ENCODE peak calls at places on chromosomes 2 and 18, in four cellular contexts. One of them, this sample, is unnamed. For H3K79me2, the result is how much of the 10 kb centered on the place peaks cover.

GRCh38 chr18:50880108-50880465 is 1.2 kb downstream of the ME2 start:
- DNase-seq in H1: no peak
- DNase-seq in hepatocyte: no peak
- DNase-seq in GM23248: no peak
- DNase-seq in this sample: no peak

GRCh38 chr2:161273038-161273760 is 35.0 kb upstream of the PSMD14 start:
- DNase-seq in H1: no peak
- DNase-seq in hepatocyte: peak
- DNase-seq in GM23248: peak
- DNase-seq in this sample: peak

GRCh38 chr2:227881866-227882517 is 10.6 kb downstream of the DAW1 start:
- DNase-seq in GM23248: peak
- DNase-seq in hepatocyte: no peak
- DNase-seq in H1: no peak
- DNase-seq in this sample: no peak

GRCh38 chr2:86790134-86790827 is 432 bp downstream of the CD8A start:
- DNase-seq in GM23248: peak
- DNase-seq in hepatocyte: peak
- DNase-seq in H1: peak
- DNase-seq in this sample: no peak

GRCh38 chr2:162686336-162686735 is 152.2 kb downstream of the KCNH7 start:
- DNase-seq in H1: no peak
- DNase-seq in GM23248: no peak
- DNase-seq in hepatocyte: no peak
- DNase-seq in this sample: no peak

GRCh38 chr2:95024306-95024880 is 1.1 kb upstream of the MAL start:
- DNase-seq in GM23248: no peak
- DNase-seq in hepatocyte: no peak
- DNase-seq in H1: no peak
- DNase-seq in this sample: no peak

GRCh38 chr2:186256540-186256939 is 229.5 kb upstream of the ZC3H15 start:
- DNase-seq in GM23248: peak
- DNase-seq in H1: no peak
- DNase-seq in hepatocyte: peak
- DNase-seq in this sample: peak

GRCh38 chr2:232372231-232373208 is 6.0 kb upstream of the ALPP start:
- DNase-seq in GM23248: peak
- DNase-seq in hepatocyte: peak
- DNase-seq in H1: no peak
- DNase-seq in this sample: no peak

GRCh38 chr18:3761266-3761665 is 311.3 kb downstream of the TGIF1 start:
- DNase-seq in hepatocyte: no peak
- DNase-seq in H1: no peak
- DNase-seq in GM23248: no peak
- DNase-seq in this sample: no peak

GRCh38 chr2:205463626-205464025 is 218.7 kb upstream of the NRP2 start:
- DNase-seq in hepatocyte: no peak
- DNase-seq in GM23248: no peak
- DNase-seq in H1: no peak
- DNase-seq in this sample: no peak

GRCh38 chr18:51480562-51481261 is 283.2 kb upstream of the MEX3C start:
- DNase-seq in hepatocyte: no peak
- DNase-seq in GM23248: no peak
- DNase-seq in H1: no peak
- DNase-seq in this sample: no peak

GRCh38 chr18:32072321-32072720 is 19.4 kb upstream of the RNF138 start:
- DNase-seq in GM23248: peak
- DNase-seq in hepatocyte: no peak
- DNase-seq in H1: no peak
- DNase-seq in this sample: peak

GRCh38 chr18:21740474-21740723 is 193 bp upstream of the MIB1 start:
- DNase-seq in GM23248: peak
- DNase-seq in H1: no peak
- DNase-seq in hepatocyte: peak
- DNase-seq in this sample: peak

GRCh38 chr2:25672500-25673169 is 742 bp downstream of the DTNB start:
- DNase-seq in H1: peak
- DNase-seq in hepatocyte: peak
- DNase-seq in GM23248: peak
- DNase-seq in this sample: peak

GRCh38 chr2:109447811-109448210 is 166.0 kb downstream of the SEPTIN10 start:
- DNase-seq in GM23248: no peak
- DNase-seq in H1: no peak
- DNase-seq in hepatocyte: no peak
- DNase-seq in this sample: no peak

GRCh38 chr2:69993048-69993565 is 31.7 kb upstream of the ASPRV1 start:
- DNase-seq in H1: no peak
- DNase-seq in GM23248: no peak
- DNase-seq in hepatocyte: no peak
- DNase-seq in this sample: no peak

GRCh38 chr2:57720728-57721627 is 325.6 kb upstream of the VRK2 start:
- DNase-seq in H1: peak
- DNase-seq in hepatocyte: peak
- DNase-seq in GM23248: peak
- DNase-seq in this sample: peak

GRCh38 chr2:239531456-239532304 is 130.9 kb upstream of the HDAC4 start:
- DNase-seq in hepatocyte: no peak
- DNase-seq in GM23248: no peak
- DNase-seq in H1: no peak
- DNase-seq in this sample: no peak

GRCh38 chr2:202171246-202171833 is 67.1 kb downstream of the SUMO1 start:
- DNase-seq in GM23248: peak
- DNase-seq in hepatocyte: peak
- DNase-seq in H1: peak
- DNase-seq in this sample: no peak

GRCh38 chr2:195563857-195564512 is 93.0 kb upstream of the SLC39A10 start:
- DNase-seq in hepatocyte: no peak
- DNase-seq in H1: no peak
- DNase-seq in GM23248: peak
- DNase-seq in this sample: no peak

GRCh38 chr2:200944467-200945394 is 18.7 kb downstream of the ORC2 start:
- DNase-seq in GM23248: peak
- DNase-seq in hepatocyte: peak
- DNase-seq in H1: no peak
- DNase-seq in this sample: peak

GRCh38 chr2:99607454-99607853 is 117.6 kb upstream of the REV1 start:
- DNase-seq in H1: no peak
- DNase-seq in GM23248: no peak
- DNase-seq in hepatocyte: no peak
- DNase-seq in this sample: no peak

GRCh38 chr2:166862582-166863132 is 25.6 kb upstream of the XIRP2 start:
- DNase-seq in hepatocyte: no peak
- DNase-seq in GM23248: no peak
- DNase-seq in H1: no peak
- DNase-seq in this sample: no peak

GRCh38 chr2:174266288-174266687 is 18.0 kb upstream of the OLA1 start:
- DNase-seq in GM23248: no peak
- DNase-seq in H1: no peak
- DNase-seq in hepatocyte: no peak
- DNase-seq in this sample: no peak

GRCh38 chr18:12882416-12882815 is 1.6 kb downstream of the PTPN2 start:
- DNase-seq in hepatocyte: no peak
- DNase-seq in H1: no peak
- DNase-seq in GM23248: peak
- DNase-seq in this sample: no peak

GRCh38 chr18:12883684-12884520 is at the start of gene PTPN2:
- DNase-seq in H1: peak
- DNase-seq in GM23248: peak
- DNase-seq in hepatocyte: peak
- DNase-seq in this sample: peak

GRCh38 chr18:12884521-12885323 is 685 bp upstream of the PTPN2 start:
- DNase-seq in hepatocyte: no peak
- DNase-seq in GM23248: peak
- DNase-seq in H1: no peak
- DNase-seq in this sample: no peak

GRCh38 chr18:12885500-12885899 is 1.5 kb upstream of the PTPN2 start:
- DNase-seq in GM23248: no peak
- DNase-seq in H1: no peak
- DNase-seq in hepatocyte: no peak
- DNase-seq in this sample: no peak

DNA sequence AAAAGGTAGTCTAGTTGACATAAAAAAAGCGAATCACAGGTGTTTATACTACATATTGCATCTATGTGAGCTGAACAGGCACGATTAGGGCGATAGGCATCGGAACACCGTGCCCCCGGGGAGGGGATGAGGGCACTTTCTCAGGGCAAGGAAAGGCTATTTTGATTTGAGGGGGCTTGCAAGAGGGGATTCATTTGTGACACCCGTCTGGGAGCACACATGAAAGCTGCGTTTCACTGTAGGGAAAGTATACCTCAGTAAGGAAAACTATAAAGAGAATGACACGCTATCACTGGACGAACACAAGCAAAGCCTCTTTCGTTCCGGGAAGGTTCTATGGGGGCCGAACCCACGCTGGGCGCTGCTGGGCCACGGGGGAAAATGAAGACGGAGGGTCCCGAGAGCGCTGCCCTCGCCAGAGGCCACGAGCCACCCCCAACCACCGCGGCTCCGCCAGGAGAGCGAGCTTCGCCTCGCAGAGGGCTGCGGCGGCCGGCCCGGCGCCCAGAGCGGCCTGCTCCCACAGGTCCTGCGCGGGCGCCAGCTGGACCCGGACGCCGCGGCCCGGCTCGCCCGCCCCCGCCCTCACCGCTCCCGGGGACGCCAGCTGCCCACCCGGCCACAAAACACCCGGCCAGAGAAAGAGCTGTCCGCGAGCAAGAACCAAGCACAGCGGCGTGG is 894 bp downstream of the PTPN2 start:
- DNase-seq in H1: no peak
- DNase-seq in GM23248: peak
- DNase-seq in hepatocyte: peak
- DNase-seq in this sample: no peak
- H3K79me2 ChIP-seq in H1: half or more
- H3K79me2 ChIP-seq in GM23248: half or more
- H3K79me2 ChIP-seq in hepatocyte: half or more
- H3K79me2 ChIP-seq in this sample: half or more

DNA sequence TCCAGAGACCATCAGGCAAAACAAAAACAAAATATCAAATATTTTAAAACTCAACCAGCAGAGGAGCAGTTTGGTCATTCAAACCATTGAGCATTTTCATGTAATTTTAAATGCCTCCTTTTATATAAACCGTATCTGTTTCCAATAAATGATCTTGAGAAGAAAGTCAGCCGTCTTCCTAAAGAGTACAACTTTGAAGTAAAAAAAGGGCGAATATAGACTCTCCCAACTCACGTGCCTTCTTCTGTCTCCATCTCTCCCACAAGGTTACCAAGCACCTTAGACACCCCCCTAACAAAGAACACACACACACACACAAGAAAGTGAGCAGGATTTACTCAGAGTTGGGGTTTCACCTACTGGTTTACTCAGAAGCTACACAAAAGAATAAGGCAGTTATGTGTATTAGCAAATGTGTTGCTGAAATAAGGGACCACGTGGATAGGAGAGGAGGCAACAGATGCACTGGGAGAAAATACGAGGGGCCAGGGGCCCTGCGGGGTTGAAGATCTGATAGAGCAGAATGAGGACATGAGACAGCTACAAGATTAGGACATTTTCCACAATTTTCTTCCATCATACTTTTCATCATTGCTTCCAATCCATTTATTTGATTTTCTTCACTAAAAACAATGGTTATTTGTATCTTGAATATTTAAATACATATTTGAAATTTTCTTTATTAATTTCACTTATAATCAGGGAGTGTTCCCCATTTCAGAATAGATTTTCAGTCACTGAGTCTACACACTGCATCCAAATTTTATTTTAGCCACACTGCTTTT is 45.0 kb downstream of the EVA1A start:
- DNase-seq in H1: no peak
- DNase-seq in GM23248: no peak
- DNase-seq in hepatocyte: no peak
- DNase-seq in this sample: no peak
- H3K79me2 ChIP-seq in H1: under half
- H3K79me2 ChIP-seq in GM23248: half or more
- H3K79me2 ChIP-seq in hepatocyte: under half
- H3K79me2 ChIP-seq in this sample: half or more

GRCh38 chr18:58045265-58046086 is 1.4 kb downstream of the NEDD4L start:
- DNase-seq in hepatocyte: peak
- DNase-seq in H1: peak
- DNase-seq in GM23248: peak
- DNase-seq in this sample: peak
- H3K79me2 ChIP-seq in hepatocyte: half or more
- H3K79me2 ChIP-seq in H1: under half
- H3K79me2 ChIP-seq in GM23248: under half
- H3K79me2 ChIP-seq in this sample: half or more

GRCh38 chr2:241103176-241103595 is 1.1 kb upstream of the MTERF4 start:
- DNase-seq in hepatocyte: no peak
- DNase-seq in GM23248: no peak
- DNase-seq in H1: no peak
- DNase-seq in this sample: no peak

GRCh38 chr2:241095594-241096290 is 6.3 kb downstream of the MTERF4 start:
- DNase-seq in GM23248: no peak
- DNase-seq in hepatocyte: no peak
- DNase-seq in H1: no peak
- DNase-seq in this sample: no peak

GRCh38 chr2:241102239-241102803 is at the start of gene MTERF4:
- DNase-seq in GM23248: peak
- DNase-seq in H1: peak
- DNase-seq in hepatocyte: peak
- DNase-seq in this sample: peak

GRCh38 chr2:241096979-241097378 is 5.1 kb downstream of the MTERF4 start:
- DNase-seq in hepatocyte: no peak
- DNase-seq in H1: no peak
- DNase-seq in GM23248: no peak
- DNase-seq in this sample: no peak

GRCh38 chr2:241099246-241099645 is 2.8 kb downstream of the MTERF4 start:
- DNase-seq in GM23248: no peak
- DNase-seq in H1: no peak
- DNase-seq in hepatocyte: no peak
- DNase-seq in this sample: no peak
- H3K79me2 ChIP-seq in GM23248: half or more
- H3K79me2 ChIP-seq in H1: under half
- H3K79me2 ChIP-seq in hepatocyte: half or more
- H3K79me2 ChIP-seq in this sample: half or more

GRCh38 chr2:19898592-19899329 is 3.0 kb downstream of the TTC32 start:
- DNase-seq in hepatocyte: no peak
- DNase-seq in GM23248: peak
- DNase-seq in H1: no peak
- DNase-seq in this sample: no peak

GRCh38 chr2:19897623-19898245 is 4.0 kb downstream of the TTC32 start:
- DNase-seq in H1: no peak
- DNase-seq in GM23248: peak
- DNase-seq in hepatocyte: no peak
- DNase-seq in this sample: no peak

GRCh38 chr2:19893520-19894134 is 8.2 kb downstream of the TTC32 start:
- DNase-seq in hepatocyte: no peak
- DNase-seq in H1: no peak
- DNase-seq in GM23248: peak
- DNase-seq in this sample: no peak

GRCh38 chr2:19894135-19894792 is 7.5 kb downstream of the TTC32 start:
- DNase-seq in GM23248: no peak
- DNase-seq in H1: no peak
- DNase-seq in hepatocyte: no peak
- DNase-seq in this sample: no peak

GRCh38 chr2:19895535-19895934 is 6.2 kb downstream of the TTC32 start:
- DNase-seq in H1: no peak
- DNase-seq in hepatocyte: no peak
- DNase-seq in GM23248: peak
- DNase-seq in this sample: no peak
- H3K79me2 ChIP-seq in H1: under half
- H3K79me2 ChIP-seq in hepatocyte: half or more
- H3K79me2 ChIP-seq in GM23248: half or more
- H3K79me2 ChIP-seq in this sample: half or more

GRCh38 chr2:126681505-126681904 is 25.5 kb downstream of the GYPC start:
- DNase-seq in hepatocyte: no peak
- DNase-seq in H1: no peak
- DNase-seq in GM23248: no peak
- DNase-seq in this sample: no peak
- H3K79me2 ChIP-seq in hepatocyte: under half
- H3K79me2 ChIP-seq in H1: under half
- H3K79me2 ChIP-seq in GM23248: under half
- H3K79me2 ChIP-seq in this sample: under half

This sample was measured in HepG2.